ENCODE peak calls at places on chromosomes 12 and 14, in ten cellular contexts. J is H1, G is GM12892, D is prostate gland, A is A549, P is ovary, O is endothelial cell of umbilical vein, H is suprapubic skin, K is uterus, R is HCT116. X is an unnamed sample.

GRCh38 chr14:100281286-100282082 is 24.8 kb downstream of the SLC25A29 start:
- DNase-seq in J (no peak), G (no peak), D (no peak), A (no peak), P (peak; percentile 21), O (no peak), H (no peak), K (no peak), R (no peak), X (no peak)

GRCh38 chr12:120358412-120359158 is 10.4 kb downstream of the MSI1 start:
- DNase-seq in J (peak; percentile 74), G (no peak), D (no peak), A (no peak), P (no peak), O (no peak), H (no peak), K (no peak), R (no peak), X (no peak)

GRCh38 chr12:70733385-70733784 is 96.2 kb upstream of the PTPRB start:
- DNase-seq in J (no peak), G (peak; percentile 6), D (peak; percentile 29), A (peak; percentile 71), P (no peak), O (peak; percentile 71), H (no peak), K (no peak), R (peak; percentile 76), X (peak; percentile 27)

GRCh38 chr14:69571449-69571878 is 3.2 kb downstream of the CCDC177 start:
- DNase-seq in J (no peak), G (no peak), D (no peak), A (no peak), P (peak; percentile 21), O (no peak), H (no peak), K (no peak), R (no peak), X (no peak)

GRCh38 chr12:114018669-114019068 is 52.5 kb upstream of the RBM19 start:
- DNase-seq in J (no peak), G (no peak), D (peak; percentile 64), A (no peak), P (no peak), O (no peak), H (no peak), K (no peak), R (no peak), X (no peak)

GRCh38 chr12:112107728-112108447 is 695 bp downstream of the NAA25 start:
- DNase-seq in J (no peak), G (no peak), D (no peak), A (peak; percentile 31), P (peak; percentile 52), O (peak; percentile 38), H (no peak), K (peak; percentile 28), R (no peak), X (peak; percentile 37)

GRCh38 chr12:106010746-106011145 is 128.0 kb downstream of the NUAK1 start:
- DNase-seq in J (no peak), G (no peak), D (no peak), A (no peak), P (no peak), O (no peak), H (no peak), K (no peak), R (no peak), X (no peak)

GRCh38 chr12:25578739-25579138 is 25.7 kb upstream of the LMNTD1 start:
- DNase-seq in J (no peak), G (no peak), D (no peak), A (no peak), P (no peak), O (no peak), H (no peak), K (no peak), R (no peak), X (no peak)

GRCh38 chr12:69739287-69740191 is 879 bp downstream of the RAB3IP start:
- DNase-seq in J (peak; percentile 64), G (peak; percentile 21), D (peak; percentile 39), A (peak; percentile 28), P (no peak), O (peak; percentile 55), H (peak; percentile 68), K (peak; percentile 27), R (peak; percentile 4), X (peak; percentile 55)

GRCh38 chr12:125079084-125079483 is 13.8 kb downstream of the AACS start:
- DNase-seq in J (no peak), G (no peak), D (no peak), A (no peak), P (no peak), O (no peak), H (no peak), K (no peak), R (no peak), X (no peak)

GRCh38 chr12:4648499-4649357 is at the start of the genes AKAP3 and NDUFA9:
- DNase-seq in J (peak; percentile 88), G (peak; percentile 28), D (peak; percentile 81), A (peak; percentile 67), P (peak; percentile 78), O (peak; percentile 93), H (peak; percentile 85), K (peak; percentile 80), R (peak; percentile 66), X (peak; percentile 82)
- TF ChIP-seq POLR2A in J (peak; percentile 80), G (peak; percentile 94), D (peak; percentile 30), A (peak; percentile 88), P (no peak), O (peak; percentile 73), H (peak; percentile 56), K (no peak), R (peak; percentile 83), X (peak; percentile 39)

DNA sequence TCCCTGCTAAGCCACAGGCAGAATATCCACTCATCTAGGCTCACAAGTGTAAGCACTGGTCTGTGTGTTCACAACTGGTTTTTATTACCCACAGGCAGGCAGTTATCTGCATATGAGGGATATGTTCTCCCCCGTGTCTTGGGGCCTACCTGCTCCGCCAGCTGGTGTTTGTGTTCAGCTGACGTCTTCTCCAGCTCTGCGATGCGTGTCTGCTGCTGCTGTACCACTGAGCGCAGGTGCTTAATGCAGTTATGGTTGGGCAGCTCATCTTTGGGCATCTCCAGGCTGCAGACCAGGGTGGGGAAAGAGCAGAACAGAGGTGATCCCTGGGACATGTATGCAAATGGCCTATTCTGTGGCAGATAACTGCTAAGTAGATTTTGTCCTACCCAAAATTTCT is 13.7 kb downstream of the RNF41 start:
- DNase-seq in J (no peak), G (no peak), D (no peak), A (no peak), P (no peak), O (no peak), H (no peak), K (no peak), R (no peak), X (no peak)
- TF ChIP-seq POLR2A in J (no peak), G (no peak), D (no peak), A (no peak), P (no peak), O (no peak), H (no peak), K (no peak), R (no peak), X (no peak)

GRCh38 chr12:7970475-7971252 is 34.7 kb upstream of the SLC2A3 start:
- DNase-seq in J (peak; percentile 92), G (peak; percentile 65), D (peak; percentile 79), A (peak; percentile 87), P (peak; percentile 88), O (peak; percentile 94), H (peak; percentile 93), K (peak; percentile 92), R (peak; percentile 61), X (peak; percentile 85)
- TF ChIP-seq POLR2A in J (peak; percentile 82), G (peak; percentile 35), D (peak; percentile 28), A (peak; percentile 51), P (no peak), O (peak; percentile 59), H (peak; percentile 29), K (peak; percentile 50), R (peak; percentile 59), X (no peak)

GRCh38 chr14:104799657-104800599 is 973 bp upstream of the ZBTB42 start:
- DNase-seq in J (peak; percentile 85), G (peak; percentile 86), D (peak; percentile 87), A (peak; percentile 54), P (peak; percentile 89), O (peak; percentile 62), H (peak; percentile 93), K (peak; percentile 88), R (no peak), X (peak; percentile 82)
- TF ChIP-seq POLR2A in J (no peak), G (no peak), D (peak; percentile 32), A (no peak), P (peak; percentile 50), O (no peak), H (no peak), K (peak; percentile 24), R (no peak), X (no peak)

GRCh38 chr12:98595152-98595988 is 1.9 kb downstream of the SLC25A3 start:
- DNase-seq in J (peak; percentile 14), G (no peak), D (no peak), A (peak; percentile 25), P (no peak), O (peak; percentile 72), H (no peak), K (no peak), R (no peak), X (no peak)

GRCh38 chr12:98594050-98594853 is 766 bp downstream of the SLC25A3 start:
- DNase-seq in J (peak; percentile 35), G (no peak), D (peak; percentile 27), A (no peak), P (no peak), O (peak; percentile 38), H (no peak), K (no peak), R (no peak), X (peak; percentile 52)

GRCh38 chr12:98591209-98591608 is 2.3 kb upstream of the SLC25A3 start:
- DNase-seq in J (no peak), G (no peak), D (no peak), A (no peak), P (no peak), O (no peak), H (no peak), K (no peak), R (no peak), X (no peak)

GRCh38 chr12:98592825-98593322 is 612 bp upstream of the SLC25A3 start:
- DNase-seq in J (no peak), G (no peak), D (no peak), A (no peak), P (no peak), O (no peak), H (no peak), K (no peak), R (no peak), X (no peak)

DNA sequence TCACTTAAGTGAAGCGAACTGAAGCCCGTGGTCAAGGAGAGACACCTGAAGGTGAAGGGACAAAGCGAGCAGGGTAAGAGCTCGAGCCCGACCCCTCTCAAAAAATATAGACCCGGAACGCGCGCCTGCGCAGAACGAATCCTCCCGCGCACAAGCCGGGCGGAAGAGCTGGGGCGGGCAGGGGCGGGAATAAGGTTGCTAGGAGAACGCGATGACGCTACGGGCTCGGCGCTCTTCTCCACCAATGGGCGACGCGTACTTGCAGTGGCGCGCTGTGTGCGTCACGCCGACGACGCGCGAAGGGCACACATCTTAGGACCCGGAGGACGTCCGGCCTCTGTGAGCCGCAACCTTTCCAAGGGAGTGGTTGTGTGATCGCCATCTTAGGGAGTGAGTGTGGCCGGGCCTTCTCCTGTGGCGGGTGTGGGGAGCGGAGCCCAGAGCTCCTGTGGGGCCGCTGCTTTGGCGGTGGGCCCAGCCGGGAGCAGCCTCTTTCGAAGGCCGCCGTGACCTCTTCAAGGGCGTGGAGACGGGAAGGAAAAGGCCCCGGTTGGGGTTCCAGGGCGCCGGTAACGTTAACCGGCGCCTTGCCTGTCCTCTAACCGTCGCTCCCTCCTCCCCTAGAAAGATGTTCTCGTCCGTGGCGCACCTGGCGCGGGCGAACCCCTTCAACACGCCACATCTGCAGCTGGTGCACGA is at the start of gene SLC25A3:
- DNase-seq in J (peak; percentile 90), G (peak; percentile 85), D (peak; percentile 97), A (peak; percentile 92), P (peak; percentile 98), O (peak; percentile 99), H (peak; percentile 96), K (peak; percentile 97), R (peak; percentile 96), X (peak; percentile 97)
- TF ChIP-seq POLR2A in J (peak; percentile 99), G (peak; percentile 99), D (peak; percentile 94), A (peak; percentile 99), P (peak; percentile 92), O (peak; percentile 99), H (peak; percentile 95), K (peak; percentile 82), R (peak; percentile 97), X (peak; percentile 98)

X was measured in adrenal gland.